ENCODE peak calls at places on chromosomes 12 and 14, in five cellular contexts. W, I, L, Z and R are unnamed samples.

GRCh38 chr14:75132374-75133086 is 5.7 kb upstream of the NEK9 start:
- DNase-seq in W (peak; percentile 86), I (peak; percentile 66), L (peak; percentile 74), Z (peak; percentile 43), R (peak; percentile 75)

GRCh38 chr12:5511644-5512584 is 80.0 kb downstream of the NTF3 start:
- DNase-seq in W (no peak), I (peak; percentile 77), L (peak; percentile 44), Z (peak; percentile 61), R (no peak)

GRCh38 chr12:115979351-115979750 is 298.1 kb downstream of the MED13L start:
- DNase-seq in W (no peak), I (no peak), L (no peak), Z (no peak), R (no peak)

GRCh38 chr12:92107621-92108131 is 38.0 kb downstream of the BTG1 start:
- DNase-seq in W (peak; percentile 21), I (no peak), L (no peak), Z (peak; percentile 41), R (peak; percentile 27)

GRCh38 chr12:121423682-121424631 is 24.0 kb downstream of the RNF34 start:
- DNase-seq in W (peak; percentile 31), I (no peak), L (peak; percentile 38), Z (no peak), R (no peak)

GRCh38 chr12:82019533-82019932 is 260.4 kb upstream of the PPFIA2 start:
- DNase-seq in W (no peak), I (no peak), L (no peak), Z (no peak), R (no peak)

GRCh38 chr12:77087427-77087826 is 22.1 kb upstream of the E2F7 start:
- DNase-seq in W (no peak), I (no peak), L (peak; percentile 95), Z (no peak), R (no peak)

GRCh38 chr14:67167420-67168109 is 21.7 kb upstream of the GARIN2 start:
- DNase-seq in W (no peak), I (no peak), L (no peak), Z (no peak), R (no peak)

GRCh38 chr12:48794870-48795269 is 6.0 kb upstream of the ADCY6 start:
- DNase-seq in W (peak; percentile 69), I (no peak), L (peak; percentile 55), Z (peak; percentile 56), R (no peak)

GRCh38 chr14:91258021-91258618 is 13.6 kb upstream of the GPR68 start:
- DNase-seq in W (peak; percentile 59), I (no peak), L (peak; percentile 12), Z (no peak), R (no peak)

GRCh38 chr14:104886690-104887622 is 21.9 kb downstream of the CEP170B start:
- DNase-seq in W (no peak), I (peak; percentile 38), L (no peak), Z (no peak), R (no peak)

GRCh38 chr14:81435578-81436295 is 35.6 kb upstream of the STON2 start:
- DNase-seq in W (peak; percentile 42), I (peak; percentile 79), L (peak; percentile 2), Z (peak; percentile 74), R (peak; percentile 70)

GRCh38 chr12:26748741-26749431 is 84.1 kb downstream of the ITPR2 start:
- DNase-seq in W (peak; percentile 41), I (no peak), L (peak; percentile 70), Z (no peak), R (no peak)

GRCh38 chr14:68219407-68219806 is 399.8 kb downstream of the RAD51B start:
- DNase-seq in W (no peak), I (no peak), L (no peak), Z (peak; percentile 39), R (no peak)

GRCh38 chr12:57219205-57219992 is 2.8 kb downstream of the NXPH4 start:
- DNase-seq in W (no peak), I (peak; percentile 49), L (no peak), Z (no peak), R (no peak)

DNA sequence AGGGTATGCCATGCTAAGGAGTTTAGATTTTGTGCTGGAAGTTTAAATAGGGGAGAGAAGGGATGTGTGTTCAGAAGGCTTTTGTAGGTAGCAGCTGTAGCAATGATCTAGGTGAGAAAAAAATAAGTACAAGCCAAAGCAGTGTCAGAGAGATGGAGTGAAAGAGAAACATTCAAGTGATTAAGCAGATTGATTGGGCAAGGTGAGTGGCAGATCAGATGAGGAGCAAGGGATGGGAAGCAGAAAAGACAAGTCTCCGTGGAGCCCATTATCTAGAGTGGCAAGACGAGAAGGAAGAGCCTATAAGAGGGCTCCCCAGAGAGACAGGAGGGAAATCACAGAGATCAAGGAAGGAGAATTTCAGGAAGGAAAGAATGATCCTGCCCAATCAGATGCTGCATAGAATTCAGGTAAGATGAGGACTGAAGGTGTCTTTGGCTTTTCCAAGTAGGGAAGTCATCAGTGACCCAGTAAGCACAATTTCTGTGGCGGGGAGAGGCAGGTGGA is 133.5 kb downstream of the ETV6 start:
- DNase-seq in W (no peak), I (no peak), L (no peak), Z (no peak), R (no peak)
- H3K23ac ChIP-seq in W (no peak overlapping the region), I (no peak overlapping the region), L (no peak overlapping the region), Z (no peak overlapping the region), R (no peak overlapping the region)

GRCh38 chr12:109131522-109132050 is 15.2 kb downstream of the ACACB start:
- DNase-seq in W (no peak), I (no peak), L (no peak), Z (no peak), R (no peak)
- H3K27ac ChIP-seq in W (no peak overlapping the region), I (no peak overlapping the region), L (no peak overlapping the region), Z (no peak overlapping the region), R (no peak overlapping the region)

DNA sequence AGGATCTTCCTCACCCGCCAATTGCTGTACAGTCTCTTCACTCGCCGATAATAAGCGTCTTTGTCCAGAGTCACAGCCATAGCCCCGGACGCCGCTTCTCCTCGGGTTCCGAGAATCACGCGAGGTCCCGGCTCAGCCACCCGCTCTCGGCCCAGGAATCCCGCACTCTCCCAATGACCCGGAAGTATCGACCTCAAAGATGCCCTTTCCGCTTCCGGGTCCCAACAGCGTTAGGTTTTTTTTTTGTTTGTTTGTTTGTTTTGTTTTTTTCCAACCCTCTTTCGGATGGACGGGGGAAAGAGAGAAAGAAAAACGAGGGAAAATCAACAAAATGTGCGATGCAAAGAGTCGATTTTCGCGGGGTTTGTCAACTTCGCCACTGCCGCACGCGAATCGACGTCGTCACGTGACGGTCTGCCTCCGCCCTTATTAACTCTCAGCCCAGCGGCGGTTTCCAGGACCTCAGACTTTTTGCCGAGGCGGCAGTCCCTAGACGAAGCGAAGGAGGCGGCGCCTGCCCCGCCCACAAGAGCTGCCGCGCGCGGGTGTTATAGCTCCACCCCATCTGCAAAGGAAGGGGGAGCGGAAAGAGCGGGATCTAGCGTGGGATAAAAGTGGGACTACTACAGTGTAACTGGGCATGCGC is at the start of gene SUPT16H:
- DNase-seq in W (peak; percentile 98), I (peak; percentile 92), L (peak; percentile 95), Z (peak; percentile 97), R (peak; percentile 94)
- H3K23ac ChIP-seq in W (no peak within 1 kb of the TSS), I (no peak within 1 kb of the TSS), L (peak within 1 kb of the TSS; percentile 82), Z (peak within 1 kb of the TSS; percentile 24), R (no peak within 1 kb of the TSS)

GRCh38 chr12:127928615-127929014 is 338.4 kb upstream of the TMEM132C start:
- DNase-seq in W (peak; percentile 44), I (no peak), L (no peak), Z (no peak), R (no peak)
- H3K27ac ChIP-seq in W (no peak overlapping the region), I (no peak overlapping the region), L (no peak overlapping the region), Z (no peak overlapping the region), R (no peak overlapping the region)

DNA sequence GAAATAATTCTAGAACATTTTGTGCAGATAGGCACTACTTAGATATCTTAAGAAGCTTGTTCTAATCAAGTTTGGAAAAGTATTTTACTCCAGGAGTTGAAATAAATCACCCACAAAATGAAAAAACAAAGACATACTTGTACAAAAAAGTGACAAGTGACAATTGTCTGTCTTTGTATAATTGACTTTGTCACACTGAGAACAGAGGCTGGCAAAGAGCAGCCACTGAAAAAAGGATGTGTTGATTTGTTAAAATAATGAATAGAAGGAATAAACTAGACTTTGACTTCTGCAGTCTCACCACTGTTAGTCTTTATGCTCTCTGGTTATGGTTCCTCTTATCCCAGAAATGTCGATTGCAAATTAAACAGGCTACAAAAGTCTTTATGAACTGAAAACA is 77.6 kb downstream of the PTPRR start:
- DNase-seq in W (no peak), I (no peak), L (no peak), Z (no peak), R (no peak)
- H3K23ac ChIP-seq in W (no peak overlapping the region), I (no peak overlapping the region), L (no peak overlapping the region), Z (no peak overlapping the region), R (no peak overlapping the region)

DNA sequence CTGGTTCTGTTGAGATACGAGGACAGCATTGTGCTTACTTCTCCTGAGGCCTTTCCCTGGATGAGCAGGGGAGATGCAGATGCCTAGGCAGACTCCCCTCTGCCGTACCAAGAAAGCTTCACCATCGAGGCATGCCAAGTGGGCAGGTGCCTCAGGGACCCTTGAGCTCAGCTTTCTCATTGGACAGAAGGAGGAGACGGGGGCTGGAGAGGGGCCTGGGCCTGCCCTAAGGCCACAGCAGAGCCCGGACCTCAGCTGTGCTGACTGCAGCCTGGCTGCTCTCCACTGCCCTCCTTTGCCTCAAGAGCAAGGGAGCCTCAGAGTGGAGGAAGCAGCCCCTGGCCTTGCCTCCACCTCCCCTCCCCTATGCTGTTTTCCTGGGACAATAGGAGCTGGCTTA is 23.4 kb downstream of the SERPINA1 start:
- DNase-seq in W (no peak), I (no peak), L (no peak), Z (no peak), R (no peak)
- H3K27ac ChIP-seq in W (no peak overlapping the region), I (no peak overlapping the region), L (no peak overlapping the region), Z (no peak overlapping the region), R (no peak overlapping the region)

DNA sequence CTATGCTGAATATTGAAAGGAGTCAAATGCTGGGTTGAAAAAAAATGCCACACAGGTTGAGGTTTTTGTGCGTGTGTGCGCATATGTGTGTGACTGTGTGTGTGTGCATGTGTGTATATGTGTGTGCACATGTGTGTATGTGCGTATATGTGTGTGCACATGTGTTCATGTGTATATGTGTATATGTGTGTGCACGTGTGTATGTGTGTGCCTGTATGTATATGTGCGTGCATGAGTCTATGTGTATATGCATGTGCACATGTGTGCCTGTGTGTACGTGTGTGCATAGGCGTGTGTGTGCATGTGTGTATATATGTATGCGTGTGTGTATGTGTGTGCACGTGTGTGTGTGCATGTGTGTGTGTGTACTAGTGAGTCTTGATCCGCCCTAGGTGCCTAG is 655.7 kb downstream of the AACS start:
- DNase-seq in W (no peak), I (no peak), L (no peak), Z (no peak), R (no peak)
- H3K23ac ChIP-seq in W (no peak overlapping the region), I (no peak overlapping the region), L (no peak overlapping the region), Z (no peak overlapping the region), R (no peak overlapping the region)

DNA sequence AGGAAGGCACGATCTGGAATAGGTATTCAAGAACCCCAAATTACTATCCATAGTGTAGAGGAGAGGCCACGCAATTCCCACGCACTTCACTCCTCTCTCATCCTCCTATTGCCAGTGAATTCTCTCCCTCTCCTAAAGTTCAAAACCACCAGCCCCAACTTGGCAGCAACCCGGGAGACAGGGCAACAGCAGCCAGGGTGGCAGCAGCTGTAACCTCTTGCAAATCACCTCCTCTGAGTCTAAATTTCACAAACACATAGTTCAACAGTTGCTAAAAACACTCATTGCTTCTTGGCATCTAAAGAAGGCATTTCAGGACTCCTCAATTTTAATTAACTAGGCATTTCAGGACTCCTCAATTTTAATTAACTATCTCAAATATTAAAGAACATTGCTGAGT is 37.7 kb upstream of the MANSC4 start:
- DNase-seq in W (no peak), I (no peak), L (no peak), Z (no peak), R (no peak)
- H3K27ac ChIP-seq in W (no peak overlapping the region), I (no peak overlapping the region), L (no peak overlapping the region), Z (no peak overlapping the region), R (no peak overlapping the region)

GRCh38 chr14:79379266-79379665 is 832.0 kb downstream of the DIO2 start:
- DNase-seq in W (no peak), I (no peak), L (no peak), Z (no peak), R (no peak)
- H3K23ac ChIP-seq in W (no peak overlapping the region), I (no peak overlapping the region), L (no peak overlapping the region), Z (no peak overlapping the region), R (no peak overlapping the region)